ENCODE peak calls at places on chromosome 3, in five cellular contexts. W is pancreas, A is thoracic aorta, Y is uterus, K is A549. G is an unnamed sample. For H3K4me1, the result is how much of the 10 kb centered on the place peaks cover.

GRCh38 chr3:10327592-10327991 is 6.7 kb upstream of the SEC13 start:
- DNase-seq in K (no peak), A (no peak), W (no peak), Y (no peak), G (no peak)

GRCh38 chr3:31102196-31102879 is 207.9 kb upstream of the GADL1 start:
- DNase-seq in K (no peak), Y (no peak), A (no peak), W (no peak), G (no peak)

GRCh38 chr3:178618197-178618596 is 82.0 kb downstream of the KCNMB2 start:
- DNase-seq in Y (no peak), K (no peak), W (no peak), A (no peak), G (no peak)

GRCh38 chr3:180466401-180467005 is 135.5 kb upstream of the TTC14 start:
- DNase-seq in A (no peak), K (no peak), Y (no peak), W (no peak), G (no peak)

GRCh38 chr3:134846943-134847342 is 51.9 kb downstream of the EPHB1 start:
- DNase-seq in W (no peak), Y (peak), A (no peak), K (peak), G (no peak)

GRCh38 chr3:12178091-12178820 is 19.5 kb upstream of the TIMP4 start:
- DNase-seq in W (no peak), A (no peak), K (no peak), Y (no peak), G (peak)

GRCh38 chr3:135240426-135240825 is 445.4 kb downstream of the EPHB1 start:
- DNase-seq in Y (no peak), W (no peak), K (no peak), A (no peak), G (no peak)

GRCh38 chr3:109154989-109155388 is 18.5 kb downstream of the C3orf85 start:
- DNase-seq in W (no peak), K (peak), A (no peak), Y (no peak), G (no peak)

GRCh38 chr3:121063628-121064027 is 155.6 kb downstream of the STXBP5L start:
- DNase-seq in W (no peak), K (no peak), A (no peak), Y (no peak), G (no peak)

GRCh38 chr3:48856469-48856868 is 8.8 kb upstream of the PRKAR2A start:
- DNase-seq in A (no peak), W (no peak), K (no peak), Y (no peak), G (no peak)

GRCh38 chr3:53044371-53045106 is 1.3 kb downstream of the SFMBT1 start:
- DNase-seq in K (peak), W (no peak), A (no peak), Y (peak), G (no peak)

GRCh38 chr3:159978353-159978752 is 10.3 kb upstream of the IL12A start:
- DNase-seq in W (no peak), K (no peak), Y (no peak), A (no peak), G (no peak)

GRCh38 chr3:114127517-114127916 is 51.3 kb downstream of the DRD3 start:
- DNase-seq in W (no peak), A (no peak), Y (no peak), K (no peak), G (no peak)

GRCh38 chr3:107942244-107942643 is 148.6 kb downstream of the CD47 start:
- DNase-seq in A (no peak), Y (no peak), K (no peak), W (no peak), G (no peak)

GRCh38 chr3:85360742-85361387 is 402.1 kb downstream of the CADM2 start:
- DNase-seq in Y (no peak), A (no peak), W (no peak), K (peak), G (no peak)

GRCh38 chr3:13347390-13347966 is 72.6 kb downstream of the NUP210 start:
- DNase-seq in K (no peak), A (no peak), Y (no peak), W (no peak), G (no peak)

GRCh38 chr3:13348100-13348499 is 72.0 kb downstream of the NUP210 start:
- DNase-seq in W (no peak), Y (no peak), A (no peak), K (no peak), G (no peak)

GRCh38 chr3:13352621-13353131 is 67.4 kb downstream of the NUP210 start:
- DNase-seq in W (no peak), K (peak), Y (no peak), A (no peak), G (no peak)

GRCh38 chr3:13348671-13349396 is 71.3 kb downstream of the NUP210 start:
- DNase-seq in W (no peak), Y (no peak), A (no peak), K (no peak), G (no peak)

DNA sequence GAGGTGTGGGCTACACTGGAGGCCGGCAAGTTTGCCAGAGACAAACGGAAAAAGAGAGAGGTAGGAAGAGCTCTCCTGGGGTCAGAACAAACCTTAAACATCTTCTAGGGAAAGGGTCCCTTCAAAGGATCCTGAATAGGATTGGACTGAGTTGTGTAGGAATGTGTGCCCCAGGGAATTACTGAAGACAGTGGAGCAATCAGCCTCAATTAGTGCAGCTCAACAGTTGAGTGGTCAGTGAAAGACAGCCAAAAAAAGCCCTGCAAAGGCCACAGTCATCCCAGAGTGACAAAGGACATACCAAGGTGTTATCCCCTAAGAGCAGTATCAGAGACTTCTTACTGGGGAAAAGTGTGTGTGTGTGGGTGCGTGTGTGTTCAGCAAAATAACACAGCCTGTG is 70.3 kb downstream of the NUP210 start:
- DNase-seq in Y (no peak), A (no peak), K (no peak), W (no peak), G (no peak)
- H3K4me1 ChIP-seq in Y (under half), A (under half), K (under half), W (under half), G (under half)

GRCh38 chr3:122793568-122794416 is at the start of gene HSPBAP1:
- DNase-seq in A (peak), Y (peak), K (peak), W (peak), G (peak)
- H3K4me1 ChIP-seq in A (under half), Y (under half), K (under half), W (under half), G (under half)

DNA sequence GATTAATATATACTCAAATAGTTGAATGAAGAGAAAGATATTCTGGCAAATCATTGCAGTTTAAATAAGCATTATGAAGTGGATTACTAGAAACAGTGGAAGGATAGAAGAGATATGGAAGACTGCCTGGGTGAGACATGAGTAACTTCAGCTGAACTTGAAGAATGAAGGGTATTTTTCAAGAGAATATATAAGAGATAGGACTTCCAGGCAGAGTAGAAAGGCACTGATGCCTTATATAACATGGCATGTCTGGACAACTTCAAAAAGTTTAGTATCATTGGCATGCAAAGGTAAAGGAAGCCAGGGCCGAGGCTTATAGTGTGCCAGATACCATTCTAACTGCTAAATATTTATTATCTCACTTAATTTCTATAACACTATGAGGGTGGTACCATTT is 126.5 kb upstream of the SLC7A14 start:
- DNase-seq in A (no peak), Y (no peak), K (no peak), W (no peak), G (no peak)
- H3K4me1 ChIP-seq in A (under half), Y (under half), K (under half), W (under half), G (under half)

GRCh38 chr3:150419959-150420358 is 11.9 kb downstream of the TSC22D2 start:
- DNase-seq in Y (no peak), K (no peak), W (no peak), A (no peak), G (no peak)
- H3K4me1 ChIP-seq in Y (under half), K (half or more), W (under half), A (half or more), G (under half)

DNA sequence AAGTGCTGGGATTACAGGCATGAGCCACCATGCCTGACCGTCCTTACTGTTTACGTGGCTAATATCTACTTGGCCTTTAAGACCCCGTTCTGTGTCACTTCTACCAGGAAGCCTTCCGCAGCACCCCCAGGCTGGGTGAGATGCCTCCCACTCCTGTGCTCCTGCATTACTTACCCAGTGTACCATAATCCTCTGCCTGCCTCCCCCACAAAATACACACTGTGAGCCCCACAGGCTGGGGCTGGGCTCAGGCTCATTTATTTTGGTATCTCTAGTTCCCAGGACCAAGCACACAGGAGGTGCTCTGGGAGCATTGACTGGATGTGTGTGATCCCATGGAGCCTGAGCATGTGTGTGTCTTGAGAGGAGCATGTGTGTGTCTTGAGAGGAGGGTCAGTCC is 14.9 kb downstream of the MRAS start:
- DNase-seq in W (no peak), A (no peak), Y (no peak), K (no peak), G (no peak)
- H3K4me1 ChIP-seq in W (under half), A (half or more), Y (under half), K (under half), G (half or more)

DNA sequence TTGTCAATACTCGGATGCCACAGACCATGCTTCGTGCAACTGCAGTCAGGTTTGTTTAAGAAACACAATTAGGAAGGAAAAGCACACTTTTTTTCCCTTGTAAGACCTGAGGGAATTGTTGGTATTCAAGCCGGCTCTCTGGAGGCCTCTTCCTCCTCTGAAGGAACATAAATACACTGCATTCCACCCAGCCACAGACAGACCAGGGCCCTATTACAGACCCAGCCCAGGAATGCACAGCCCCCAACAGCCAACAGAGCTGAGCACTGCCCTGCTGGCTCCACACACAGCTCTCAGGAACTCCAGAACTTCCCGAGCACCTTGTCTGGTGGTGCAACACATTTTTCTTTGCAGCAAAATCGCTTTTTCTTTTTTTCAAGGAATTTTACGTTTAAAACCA is 488.7 kb upstream of the PROK2 start:
- DNase-seq in Y (no peak), K (no peak), W (no peak), A (no peak), G (no peak)
- H3K4me1 ChIP-seq in Y (under half), K (under half), W (under half), A (under half), G (under half)

GRCh38 chr3:149609595-149609994 is 48.2 kb downstream of the WWTR1 start:
- DNase-seq in W (no peak), K (no peak), Y (no peak), A (no peak), G (no peak)
- H3K4me1 ChIP-seq in W (under half), K (half or more), Y (under half), A (half or more), G (half or more)

GRCh38 chr3:188217681-188218080 is 63.7 kb downstream of the LPP start:
- DNase-seq in W (no peak), Y (no peak), K (no peak), A (no peak), G (peak)

GRCh38 chr3:188218571-188218970 is 64.6 kb downstream of the LPP start:
- DNase-seq in Y (no peak), W (no peak), K (no peak), A (no peak), G (no peak)

GRCh38 chr3:188220097-188220788 is 66.3 kb downstream of the LPP start:
- DNase-seq in W (no peak), A (no peak), K (no peak), Y (peak), G (peak)

GRCh38 chr3:188220988-188221818 is 67.2 kb downstream of the LPP start:
- DNase-seq in W (no peak), A (peak), Y (peak), K (no peak), G (peak)

GRCh38 chr3:188219147-188219546 is 65.2 kb downstream of the LPP start:
- DNase-seq in W (no peak), K (peak), A (no peak), Y (no peak), G (peak)
- H3K4me1 ChIP-seq in W (under half), K (half or more), A (half or more), Y (under half), G (under half)

GRCh38 chr3:51682079-51682478 is 11.0 kb downstream of the TEX264 start:
- DNase-seq in A (no peak), Y (peak), K (peak), W (no peak), G (no peak)

GRCh38 chr3:51680196-51680595 is 9.1 kb downstream of the TEX264 start:
- DNase-seq in Y (no peak), W (no peak), A (no peak), K (no peak), G (no peak)

GRCh38 chr3:51679777-51680176 is 8.7 kb downstream of the TEX264 start:
- DNase-seq in W (no peak), Y (no peak), K (no peak), A (no peak), G (no peak)

GRCh38 chr3:51681453-51681852 is 10.4 kb downstream of the TEX264 start:
- DNase-seq in Y (no peak), W (no peak), K (no peak), A (no peak), G (no peak)

GRCh38 chr3:51680663-51681230 is 9.7 kb downstream of the TEX264 start:
- DNase-seq in A (no peak), W (no peak), Y (no peak), K (no peak), G (no peak)
- H3K4me1 ChIP-seq in A (under half), W (under half), Y (under half), K (under half), G (under half)

GRCh38 chr3:69755795-69756194 is 16.5 kb downstream of the MITF start:
- DNase-seq in Y (no peak), K (no peak), W (no peak), A (no peak), G (no peak)
- H3K4me1 ChIP-seq in Y (under half), K (under half), W (under half), A (under half), G (half or more)